ENCODE peak calls at places on chromosomes 13 and 19, in four cellular contexts. C is CD8-positive, alpha-beta memory T cell; L is naive thymus-derived CD8-positive, alpha-beta T cell; N is heart right ventricle. D is an unnamed sample.

GRCh38 chr13:113161433-113161832 is 3.0 kb downstream of the PROZ start:
- DNase-seq in C (no peak), L (no peak), N (no peak), D (no peak)

GRCh38 chr19:13723206-13723605 is 41.1 kb upstream of the MRI1 start:
- DNase-seq in C (no peak), L (no peak), N (no peak), D (no peak)

GRCh38 chr19:10209305-10209704 is 14.6 kb upstream of the DNMT1 start:
- DNase-seq in C (no peak), L (no peak), N (no peak), D (no peak)

GRCh38 chr19:43708716-43709115 is 7.2 kb upstream of the IRGC start:
- DNase-seq in C (no peak), L (no peak), N (no peak), D (no peak)

GRCh38 chr13:59301166-59301551 is 862.6 kb downstream of the DIAPH3 start:
- DNase-seq in C (no peak), L (no peak), N (no peak), D (no peak)

GRCh38 chr13:114077938-114078335 is 54.5 kb downstream of the RASA3 start:
- DNase-seq in C (no peak), L (no peak), N (no peak), D (no peak)

GRCh38 chr19:49445997-49446396 is 4.7 kb upstream of the SLC17A7 start:
- DNase-seq in C (no peak), L (no peak), N (no peak), D (no peak)

GRCh38 chr13:51034906-51035305 is 76.2 kb downstream of the C13orf42 start:
- DNase-seq in C (no peak), L (no peak), N (no peak), D (no peak)

GRCh38 chr13:20514866-20515265 is 10.8 kb downstream of the CRYL1 start:
- DNase-seq in C (no peak), L (no peak), N (no peak), D (no peak)

GRCh38 chr13:48730971-48731658 is 77.4 kb downstream of the CYSLTR2 start:
- DNase-seq in C (no peak), L (no peak), N (no peak), D (no peak)

GRCh38 chr19:35253316-35254286 is 4.8 kb downstream of the LSR start:
- DNase-seq in C (no peak), L (no peak), N (no peak), D (no peak)

D was measured in stimulated activated naive CD4-positive, alpha-beta T cell.